ENCODE peak calls at places on chromosomes 13 and 19, in eight cellular contexts. Y, U, C, V, Z, N, H and T are unnamed samples.

GRCh38 chr19:51547397-51548212 is 16.1 kb upstream of the SIGLEC6 start:
- DNase-seq in Y (no peak), U (no peak), C (no peak), V (no peak), Z (no peak), N (no peak), H (peak), T (no peak)

GRCh38 chr19:28443361-28443760 is 769.6 kb downstream of the UQCRFS1 start:
- DNase-seq in Y (no peak), U (no peak), C (no peak), V (no peak), Z (no peak), N (no peak), H (no peak), T (no peak)

GRCh38 chr19:12665646-12666304 is 767 bp downstream of the MAN2B1 start:
- DNase-seq in Y (no peak), U (no peak), C (no peak), V (no peak), Z (no peak), N (no peak), H (peak), T (no peak)

GRCh38 chr19:4592445-4592844 is 33.0 kb upstream of the SEMA6B start:
- DNase-seq in Y (no peak), U (no peak), C (no peak), V (no peak), Z (no peak), N (no peak), H (no peak), T (no peak)

GRCh38 chr19:39133431-39134270 is 8.1 kb downstream of the PAK4 start:
- DNase-seq in Y (no peak), U (no peak), C (no peak), V (no peak), Z (peak), N (no peak), H (no peak), T (no peak)

GRCh38 chr13:100128373-100128772 is 39.5 kb downstream of the PCCA start:
- DNase-seq in Y (no peak), U (no peak), C (peak), V (no peak), Z (no peak), N (no peak), H (peak), T (no peak)

GRCh38 chr13:99199541-99200432 is 867 bp upstream of the UBAC2 start:
- DNase-seq in Y (no peak), U (no peak), C (no peak), V (no peak), Z (no peak), N (no peak), H (no peak), T (no peak)

GRCh38 chr19:28492201-28492600 is 720.8 kb downstream of the UQCRFS1 start:
- DNase-seq in Y (no peak), U (no peak), C (no peak), V (no peak), Z (no peak), N (no peak), H (no peak), T (no peak)

GRCh38 chr19:32387701-32388392 is 17.7 kb upstream of the DPY19L3 start:
- DNase-seq in Y (no peak), U (peak), C (no peak), V (no peak), Z (no peak), N (no peak), H (no peak), T (no peak)

GRCh38 chr19:46809534-46810272 is 21.3 kb upstream of the SLC1A5 start:
- DNase-seq in Y (no peak), U (no peak), C (no peak), V (no peak), Z (no peak), N (no peak), H (no peak), T (no peak)

GRCh38 chr13:43261018-43261417 is 237.6 kb downstream of the DNAJC15 start:
- DNase-seq in Y (no peak), U (no peak), C (no peak), V (no peak), Z (no peak), N (no peak), H (no peak), T (peak)

GRCh38 chr13:73465629-73465974 is 406.8 kb downstream of the KLF5 start:
- DNase-seq in Y (no peak), U (no peak), C (no peak), V (no peak), Z (no peak), N (no peak), H (no peak), T (peak)

GRCh38 chr19:54916822-54917221 is 10.9 kb downstream of the NCR1 start:
- DNase-seq in Y (no peak), U (no peak), C (no peak), V (no peak), Z (no peak), N (no peak), H (no peak), T (no peak)

GRCh38 chr13:97124237-97124636 is 97.9 kb upstream of the MBNL2 start:
- DNase-seq in Y (no peak), U (no peak), C (no peak), V (no peak), Z (no peak), N (no peak), H (no peak), T (no peak)

GRCh38 chr13:79871594-79871993 is 390.6 kb downstream of the NDFIP2 start:
- DNase-seq in Y (no peak), U (no peak), C (no peak), V (no peak), Z (no peak), N (no peak), H (no peak), T (no peak)

GRCh38 chr19:42175952-42176648 is 41.4 kb downstream of the DEDD2 start:
- DNase-seq in Y (no peak), U (no peak), C (no peak), V (no peak), Z (peak), N (no peak), H (no peak), T (no peak)

GRCh38 chr13:39385621-39386231 is 217.3 kb downstream of the LHFPL6 start:
- DNase-seq in Y (no peak), U (no peak), C (no peak), V (no peak), Z (no peak), N (no peak), H (no peak), T (no peak)

GRCh38 chr19:39038098-39038497 is 5.7 kb upstream of the FBXO27 start:
- DNase-seq in Y (no peak), U (no peak), C (no peak), V (no peak), Z (no peak), N (no peak), H (no peak), T (no peak)

GRCh38 chr13:43749503-43749902 is 37.3 kb downstream of the ENOX1 start:
- DNase-seq in Y (no peak), U (no peak), C (no peak), V (no peak), Z (no peak), N (no peak), H (no peak), T (no peak)

GRCh38 chr13:99005609-99006008 is 27.7 kb upstream of the DOCK9 start:
- DNase-seq in Y (no peak), U (no peak), C (no peak), V (no peak), Z (no peak), N (no peak), H (no peak), T (no peak)

GRCh38 chr13:52356327-52356726 is 49.6 kb downstream of the THSD1 start:
- DNase-seq in Y (no peak), U (no peak), C (no peak), V (no peak), Z (no peak), N (no peak), H (no peak), T (no peak)

GRCh38 chr19:9597027-9597426 is 12.7 kb upstream of the ZNF121 start:
- DNase-seq in Y (no peak), U (peak), C (no peak), V (no peak), Z (no peak), N (no peak), H (no peak), T (peak)

GRCh38 chr13:45747071-45747470 is 45.0 kb downstream of the CBY2 start:
- DNase-seq in Y (no peak), U (no peak), C (no peak), V (no peak), Z (no peak), N (no peak), H (no peak), T (no peak)